ENCODE peak calls at places on chromosome 11, in seven cellular contexts. U is SK-N-SH, K is dorsolateral prefrontal cortex, A is right lobe of liver, H is heart left ventricle, D is AG09309, P is stomach. F is an unnamed sample.

GRCh38 chr11:45169310-45170072 is 23.1 kb downstream of the PRDM11 start:
- DNase-seq in D (no peak), K (no peak), U (no peak), A (no peak), H (no peak), P (no peak), F (no peak)

GRCh38 chr11:70191495-70192140 is 11.5 kb upstream of the FADD start:
- DNase-seq in U (peak; percentile 88), D (no peak), P (peak; percentile 87), A (peak; percentile 84), H (peak; percentile 79), K (peak; percentile 64), F (no peak)

GRCh38 chr11:113331988-113332387 is 17.6 kb downstream of the TTC12 start:
- DNase-seq in K (no peak), U (no peak), D (no peak), P (no peak), A (no peak), H (no peak), F (no peak)

GRCh38 chr11:72111803-72112540 is 523 bp downstream of the ANAPC15 start:
- DNase-seq in A (peak; percentile 89), H (peak; percentile 95), K (peak; percentile 95), U (peak; percentile 81), P (peak; percentile 94), D (peak; percentile 98), F (peak; percentile 99)

GRCh38 chr11:27282141-27282590 is 80.8 kb downstream of the CCDC34 start:
- DNase-seq in U (no peak), A (peak; percentile 56), P (no peak), D (peak; percentile 78), K (no peak), H (peak; percentile 81), F (no peak)

GRCh38 chr11:57896641-57897145 is 127.0 kb upstream of the OR9Q1 start:
- DNase-seq in D (no peak), K (no peak), U (no peak), P (no peak), A (no peak), H (no peak), F (no peak)

GRCh38 chr11:34416746-34417145 is 22.0 kb upstream of the CAT start:
- DNase-seq in A (no peak), U (no peak), H (no peak), P (no peak), D (no peak), K (no peak), F (no peak)

GRCh38 chr11:45698777-45699497 is 33.5 kb upstream of the CHST1 start:
- DNase-seq in K (no peak), U (no peak), P (no peak), D (no peak), A (no peak), H (no peak), F (no peak)

GRCh38 chr11:75279273-75279672 is 38.7 kb downstream of the TPBGL start:
- DNase-seq in H (peak; percentile 11), A (peak; percentile 13), K (no peak), U (no peak), P (no peak), D (no peak), F (peak; percentile 27)

GRCh38 chr11:96154802-96155520 is 188.0 kb downstream of the MAML2 start:
- DNase-seq in P (no peak), D (no peak), K (peak; percentile 43), U (no peak), A (no peak), H (no peak), F (no peak)

GRCh38 chr11:43546561-43547410 is 133.8 kb upstream of the HSD17B12 start:
- DNase-seq in U (no peak), H (no peak), D (no peak), A (no peak), K (no peak), P (peak; percentile 30), F (no peak)

GRCh38 chr11:86803136-86803535 is 2.8 kb downstream of the PRSS23 start:
- DNase-seq in P (no peak), A (no peak), H (no peak), K (no peak), D (no peak), U (no peak), F (no peak)
- H3K4me3 ChIP-seq in P (peak overlapping the region; percentile 71), A (no peak overlapping the region), H (peak overlapping the region; percentile 85), K (no peak overlapping the region), D (peak overlapping the region; percentile 63), U (peak overlapping the region; percentile 73), F (peak overlapping the region; percentile 69)

DNA sequence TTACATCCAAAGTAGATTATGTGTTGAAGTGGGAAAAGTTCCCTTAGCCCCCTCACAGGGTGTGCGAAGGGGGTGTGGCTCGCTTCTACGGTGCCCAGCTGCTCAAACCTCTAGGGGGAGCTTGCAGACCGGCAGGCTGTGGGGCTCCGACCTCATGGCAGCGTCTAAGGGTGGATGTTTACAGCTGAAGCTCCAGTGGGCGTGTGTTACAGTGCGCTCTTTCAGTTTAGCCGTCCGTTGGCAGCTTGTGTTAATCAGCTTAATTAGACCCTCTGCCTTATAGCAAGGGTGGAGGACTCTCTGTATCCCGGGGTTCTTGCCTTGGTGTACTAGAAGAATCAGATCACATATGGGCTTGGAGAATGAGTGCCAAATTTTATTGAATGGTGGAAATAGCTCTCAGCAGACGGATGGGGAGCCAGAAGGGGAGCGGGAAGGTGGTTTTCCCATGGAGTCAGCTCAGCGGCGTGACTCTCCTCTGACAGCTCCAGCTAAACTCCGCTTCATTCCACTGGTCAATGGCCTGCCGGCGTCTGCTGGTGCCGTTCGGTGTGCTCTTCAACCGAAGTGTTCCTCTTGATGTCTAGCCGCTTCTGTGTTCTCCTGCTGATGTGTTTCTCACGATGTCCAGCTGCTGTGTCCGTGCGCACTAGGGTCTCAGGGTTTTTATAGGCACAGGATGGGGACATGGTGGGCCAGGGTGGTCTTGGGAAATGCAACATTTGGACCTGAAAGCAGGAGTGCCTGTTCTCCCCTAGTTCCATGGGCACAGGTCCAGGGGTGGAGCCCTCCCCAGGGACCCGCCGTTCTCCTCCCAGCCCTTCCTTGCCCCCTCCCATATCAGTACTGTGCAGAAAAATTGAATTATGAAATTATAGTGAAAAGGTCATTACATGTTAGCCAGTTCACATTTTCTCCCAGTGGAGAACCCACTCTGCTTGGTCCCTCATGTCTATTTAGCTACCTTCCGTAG is 28.6 kb upstream of the OR10G7 start:
- DNase-seq in P (no peak), U (peak; percentile 50), A (peak; percentile 64), H (no peak), D (peak; percentile 2), K (peak; percentile 47), F (no peak)
- H3K4me3 ChIP-seq in P (no peak overlapping the region), U (peak overlapping the region; percentile 27), A (no peak overlapping the region), H (peak overlapping the region; percentile 17), D (peak overlapping the region; percentile 32), K (peak overlapping the region; percentile 47), F (peak overlapping the region; percentile 29)

DNA sequence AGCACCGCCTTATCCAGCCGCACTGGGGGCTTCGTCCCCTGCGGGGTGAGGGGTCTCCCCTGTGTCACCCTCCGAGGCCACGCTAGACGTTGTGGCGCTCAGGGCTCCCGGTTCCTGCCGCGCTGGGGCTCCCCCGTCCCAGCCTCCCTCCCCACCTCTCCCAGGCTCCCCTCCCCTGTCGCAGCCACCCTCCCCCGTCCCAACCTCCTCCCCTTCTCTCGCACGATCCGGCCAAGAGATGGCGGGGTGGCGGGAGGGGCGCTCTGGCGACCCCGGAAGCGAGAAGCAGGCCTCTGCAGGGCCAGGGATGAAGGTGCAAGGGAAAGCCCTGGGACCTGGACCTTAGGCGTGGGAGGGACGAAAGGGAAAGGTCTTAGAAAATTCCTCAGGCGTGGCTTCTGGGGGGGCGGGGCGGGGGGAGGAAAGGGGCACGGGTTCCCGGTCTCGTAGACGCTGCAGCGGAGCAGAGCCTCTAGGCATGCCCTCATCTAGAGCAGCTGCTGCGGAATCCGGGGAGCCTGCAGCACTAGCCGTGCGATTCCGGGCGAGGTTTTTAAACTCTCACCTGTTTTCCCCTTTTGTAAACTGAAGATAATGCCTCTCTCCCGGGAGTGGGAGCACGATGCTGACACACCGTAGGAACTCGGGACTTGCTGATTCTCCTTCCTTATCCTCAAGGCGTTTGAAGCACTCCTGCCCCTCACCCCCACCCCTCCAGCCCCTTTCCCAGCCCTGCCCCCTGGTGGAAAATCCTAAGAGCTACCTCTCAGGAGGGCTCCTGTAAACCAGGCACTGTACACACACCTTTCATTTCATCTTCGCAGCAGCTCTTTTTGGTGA is 14.4 kb downstream of the KCNJ5 start:
- DNase-seq in A (no peak), H (peak; percentile 50), P (peak; percentile 56), D (no peak), K (no peak), U (peak; percentile 86), F (no peak)
- H3K4me3 ChIP-seq in A (peak overlapping the region; percentile 39), H (peak overlapping the region; percentile 72), P (peak overlapping the region; percentile 56), D (peak overlapping the region; percentile 62), K (peak overlapping the region; percentile 60), U (peak overlapping the region; percentile 53), F (peak overlapping the region; percentile 61)

GRCh38 chr11:104798794-104799193 is 99.5 kb downstream of the CASP12 start:
- DNase-seq in D (no peak), U (no peak), H (no peak), A (no peak), K (no peak), P (no peak), F (no peak)
- H3K4me3 ChIP-seq in D (no peak overlapping the region), U (no peak overlapping the region), H (peak overlapping the region; percentile 36), A (no peak overlapping the region), K (no peak overlapping the region), P (peak overlapping the region; percentile 15), F (no peak overlapping the region)

GRCh38 chr11:10567466-10567865 is 999 bp downstream of the LYVE1 start:
- DNase-seq in P (no peak), A (no peak), U (no peak), K (no peak), D (no peak), H (no peak), F (no peak)
- H3K4me3 ChIP-seq in P (no peak overlapping the region), A (peak overlapping the region; percentile 43), U (no peak overlapping the region), K (no peak overlapping the region), D (no peak overlapping the region), H (peak overlapping the region; percentile 37), F (no peak overlapping the region)

DNA sequence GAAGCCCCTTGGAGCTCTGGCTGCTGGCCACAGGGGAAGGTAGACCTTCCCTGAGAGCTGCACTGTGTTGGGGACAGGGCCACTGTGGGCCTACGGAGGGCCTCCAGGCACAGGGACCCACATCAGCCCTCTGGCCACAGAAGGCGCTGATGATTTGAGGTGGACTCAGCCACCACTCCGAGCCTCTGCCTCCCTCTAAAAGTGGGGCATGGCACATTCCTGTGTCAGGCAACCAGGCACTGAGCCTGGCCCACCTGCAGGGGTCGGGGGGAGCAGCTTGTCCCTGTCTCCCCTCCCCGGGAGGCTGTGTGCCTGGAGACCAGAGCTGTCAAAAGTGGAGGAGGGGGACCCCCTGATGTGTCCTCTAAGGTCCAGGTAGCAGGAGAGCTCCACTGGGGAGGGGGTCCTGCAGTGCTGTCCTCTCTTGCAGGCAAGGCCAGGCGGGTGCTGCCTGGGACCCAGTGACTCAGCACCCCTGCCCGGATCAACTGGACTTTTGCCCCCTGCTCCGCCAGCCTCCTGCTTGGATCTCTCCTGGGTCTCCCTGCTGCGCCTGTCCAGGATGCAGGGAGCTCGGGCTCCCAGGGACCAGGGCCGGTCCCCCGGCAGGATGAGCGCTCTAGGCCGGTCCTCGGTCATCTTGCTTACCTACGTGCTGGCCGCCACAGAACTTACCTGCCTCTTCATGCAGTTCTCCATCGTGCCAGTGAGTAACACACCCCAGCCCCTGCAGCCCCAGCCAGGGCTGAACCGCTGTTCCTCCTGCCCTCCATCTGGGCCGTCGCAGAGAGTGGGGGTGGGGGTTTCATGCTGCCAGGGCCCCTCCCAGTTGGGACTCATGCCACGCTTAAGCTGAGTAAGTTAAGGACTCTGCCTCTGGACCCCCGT is 17.5 kb upstream of the CDKN1C start:
- DNase-seq in U (no peak), K (no peak), D (no peak), A (peak; percentile 82), H (no peak), P (peak; percentile 66), F (no peak)
- H3K4me3 ChIP-seq in U (peak overlapping the region; percentile 80), K (peak overlapping the region; percentile 66), D (peak overlapping the region; percentile 76), A (peak overlapping the region; percentile 71), H (peak overlapping the region; percentile 77), P (peak overlapping the region; percentile 65), F (peak overlapping the region; percentile 72)

GRCh38 chr11:64844330-64845124 is at the start of gene CDC42BPG:
- DNase-seq in H (peak; percentile 68), P (peak; percentile 92), D (no peak), U (peak; percentile 93), K (no peak), A (peak; percentile 71), F (no peak)
- H3K4me3 ChIP-seq in H (peak within 1 kb of the TSS; percentile 49), P (peak within 1 kb of the TSS; percentile 60), D (no peak within 1 kb of the TSS), U (peak within 1 kb of the TSS; percentile 37), K (peak within 1 kb of the TSS; percentile 48), A (peak within 1 kb of the TSS; percentile 50), F (peak within 1 kb of the TSS; percentile 39)